ENCODE peak calls at places on chromosomes 7 and 10, in four cellular contexts. U is GM12865, S is sigmoid colon, F is NCI-H446 treated with DMSO at 0.1 percent for 48 hours. L is an unnamed sample.

GRCh38 chr10:123205041-123205440 is 50.8 kb downstream of the BUB3 start:
- DNase-seq in S (no peak), F (no peak), U (no peak), L (no peak)

GRCh38 chr7:15096853-15097252 is 194.3 kb upstream of the DGKB start:
- DNase-seq in U (no peak), F (no peak), S (no peak), L (no peak)

GRCh38 chr7:157565201-157565626 is 228.4 kb downstream of the DNAJB6 start:
- DNase-seq in F (no peak), S (peak), U (no peak), L (no peak)

GRCh38 chr7:31687024-31687423 is at the start of gene PPP1R17:
- DNase-seq in U (no peak), F (no peak), S (no peak), L (peak)

GRCh38 chr10:101817542-101818118 is 614 bp downstream of the OGA start:
- DNase-seq in S (peak), U (peak), F (peak), L (peak)

GRCh38 chr10:86110156-86110786 is 256.3 kb downstream of the GRID1 start:
- DNase-seq in U (peak), F (no peak), S (no peak), L (peak)

GRCh38 chr7:142759433-142759832 is 10.2 kb downstream of the PRSS1 start:
- DNase-seq in U (no peak), F (no peak), S (no peak), L (peak)

GRCh38 chr7:26202019-26202985 is 757 bp downstream of the CBX3 start:
- DNase-seq in U (peak), S (peak), F (no peak), L (peak)

GRCh38 chr7:115230882-115231508 is 309.1 kb downstream of the MDFIC start:
- DNase-seq in S (no peak), U (peak), F (peak), L (peak)

GRCh38 chr10:131982185-131982756 is 548 bp upstream of the BNIP3 start:
- DNase-seq in U (no peak), S (no peak), F (no peak), L (no peak)